ENCODE peak calls at places on chromosome 21, in eight cellular contexts. One of them, this sample, is unnamed.

GRCh38 chr21:42199488-42200463 is 19.2 kb upstream of the ABCG1 start:
- DNase-seq in DMS153: peak
- DNase-seq in dorsolateral prefrontal cortex: no peak
- DNase-seq in GM06990: no peak
- DNase-seq in NCI-H1092: no peak
- DNase-seq in IMR-90: peak
- DNase-seq in Karpas-422: peak
- DNase-seq in ELR: peak
- DNase-seq in this sample: no peak

GRCh38 chr21:14620152-14620551 is 74.0 kb upstream of the SAMSN1 start:
- DNase-seq in NCI-H1092: no peak
- DNase-seq in Karpas-422: no peak
- DNase-seq in dorsolateral prefrontal cortex: no peak
- DNase-seq in DMS153: no peak
- DNase-seq in GM06990: peak
- DNase-seq in IMR-90: no peak
- DNase-seq in ELR: no peak
- DNase-seq in this sample: no peak

GRCh38 chr21:41852929-41853320 is 26.2 kb downstream of the PRDM15 start:
- DNase-seq in dorsolateral prefrontal cortex: no peak
- DNase-seq in GM06990: no peak
- DNase-seq in ELR: no peak
- DNase-seq in IMR-90: no peak
- DNase-seq in NCI-H1092: no peak
- DNase-seq in DMS153: no peak
- DNase-seq in Karpas-422: no peak
- DNase-seq in this sample: no peak

GRCh38 chr21:38171723-38172344 is 85.0 kb upstream of the KCNJ15 start:
- DNase-seq in Karpas-422: no peak
- DNase-seq in IMR-90: peak
- DNase-seq in dorsolateral prefrontal cortex: no peak
- DNase-seq in DMS153: no peak
- DNase-seq in ELR: peak
- DNase-seq in GM06990: no peak
- DNase-seq in NCI-H1092: no peak
- DNase-seq in this sample: no peak

GRCh38 chr21:35619184-35619583 is 441.1 kb downstream of the SETD4 start:
- DNase-seq in ELR: peak
- DNase-seq in GM06990: no peak
- DNase-seq in Karpas-422: no peak
- DNase-seq in dorsolateral prefrontal cortex: no peak
- DNase-seq in NCI-H1092: no peak
- DNase-seq in IMR-90: peak
- DNase-seq in DMS153: no peak
- DNase-seq in this sample: no peak

GRCh38 chr21:45598109-45598508 is 45.4 kb upstream of the PCBP3 start:
- DNase-seq in Karpas-422: no peak
- DNase-seq in dorsolateral prefrontal cortex: no peak
- DNase-seq in NCI-H1092: no peak
- DNase-seq in DMS153: no peak
- DNase-seq in GM06990: no peak
- DNase-seq in ELR: no peak
- DNase-seq in IMR-90: no peak
- DNase-seq in this sample: no peak

GRCh38 chr21:46122241-46122671 is 24.3 kb downstream of the COL6A2 start:
- DNase-seq in Karpas-422: no peak
- DNase-seq in ELR: peak
- DNase-seq in GM06990: no peak
- DNase-seq in NCI-H1092: no peak
- DNase-seq in DMS153: no peak
- DNase-seq in dorsolateral prefrontal cortex: peak
- DNase-seq in IMR-90: peak
- DNase-seq in this sample: no peak

GRCh38 chr21:46424062-46424591 is 34.6 kb upstream of the DIP2A start:
- DNase-seq in NCI-H1092: no peak
- DNase-seq in Karpas-422: no peak
- DNase-seq in IMR-90: no peak
- DNase-seq in DMS153: no peak
- DNase-seq in ELR: no peak
- DNase-seq in GM06990: no peak
- DNase-seq in dorsolateral prefrontal cortex: no peak
- DNase-seq in this sample: no peak

GRCh38 chr21:34072145-34073031 is 990 bp upstream of the MRPS6 start:
- DNase-seq in DMS153: no peak
- DNase-seq in Karpas-422: no peak
- DNase-seq in GM06990: peak
- DNase-seq in ELR: peak
- DNase-seq in dorsolateral prefrontal cortex: no peak
- DNase-seq in NCI-H1092: no peak
- DNase-seq in IMR-90: no peak
- DNase-seq in this sample: no peak

GRCh38 chr21:33041981-33042380 is 16.2 kb downstream of the OLIG2 start:
- DNase-seq in DMS153: no peak
- DNase-seq in IMR-90: peak
- DNase-seq in Karpas-422: no peak
- DNase-seq in dorsolateral prefrontal cortex: no peak
- DNase-seq in NCI-H1092: no peak
- DNase-seq in GM06990: no peak
- DNase-seq in ELR: peak
- DNase-seq in this sample: no peak

GRCh38 chr21:34885636-34886553 is 163.2 kb downstream of the RUNX1 start:
- DNase-seq in Karpas-422: peak
- DNase-seq in DMS153: no peak
- DNase-seq in dorsolateral prefrontal cortex: no peak
- DNase-seq in NCI-H1092: no peak
- DNase-seq in IMR-90: no peak
- DNase-seq in ELR: peak
- DNase-seq in GM06990: no peak
- DNase-seq in this sample: no peak

GRCh38 chr21:45982758-45983731 is 1.5 kb downstream of the COL6A1 start:
- DNase-seq in Karpas-422: no peak
- DNase-seq in IMR-90: no peak
- DNase-seq in dorsolateral prefrontal cortex: peak
- DNase-seq in NCI-H1092: no peak
- DNase-seq in DMS153: no peak
- DNase-seq in ELR: peak
- DNase-seq in GM06990: no peak
- DNase-seq in this sample: no peak

GRCh38 chr21:31875424-31876097 is 2.7 kb downstream of the HUNK start:
- DNase-seq in dorsolateral prefrontal cortex: peak
- DNase-seq in ELR: no peak
- DNase-seq in Karpas-422: peak
- DNase-seq in DMS153: no peak
- DNase-seq in IMR-90: peak
- DNase-seq in NCI-H1092: no peak
- DNase-seq in GM06990: no peak
- DNase-seq in this sample: no peak

GRCh38 chr21:38531610-38532009 is 33.3 kb upstream of the ERG start:
- DNase-seq in ELR: no peak
- DNase-seq in DMS153: no peak
- DNase-seq in Karpas-422: no peak
- DNase-seq in GM06990: no peak
- DNase-seq in NCI-H1092: no peak
- DNase-seq in IMR-90: no peak
- DNase-seq in dorsolateral prefrontal cortex: no peak
- DNase-seq in this sample: no peak

GRCh38 chr21:28669978-28670377 is 322.7 kb downstream of the LTN1 start:
- DNase-seq in IMR-90: no peak
- DNase-seq in NCI-H1092: no peak
- DNase-seq in GM06990: no peak
- DNase-seq in dorsolateral prefrontal cortex: no peak
- DNase-seq in DMS153: no peak
- DNase-seq in Karpas-422: no peak
- DNase-seq in ELR: no peak
- DNase-seq in this sample: no peak

GRCh38 chr21:29166333-29166732 is 35.9 kb downstream of the MAP3K7CL start:
- DNase-seq in NCI-H1092: no peak
- DNase-seq in DMS153: no peak
- DNase-seq in dorsolateral prefrontal cortex: no peak
- DNase-seq in ELR: no peak
- DNase-seq in Karpas-422: no peak
- DNase-seq in GM06990: no peak
- DNase-seq in IMR-90: no peak
- DNase-seq in this sample: no peak

GRCh38 chr21:15309721-15310120 is 244.9 kb upstream of the NRIP1 start:
- DNase-seq in IMR-90: no peak
- DNase-seq in ELR: no peak
- DNase-seq in dorsolateral prefrontal cortex: no peak
- DNase-seq in DMS153: no peak
- DNase-seq in NCI-H1092: no peak
- DNase-seq in GM06990: no peak
- DNase-seq in Karpas-422: no peak
- DNase-seq in this sample: no peak

GRCh38 chr21:19340954-19341353 is 937.4 kb upstream of the TMPRSS15 start:
- DNase-seq in Karpas-422: no peak
- DNase-seq in NCI-H1092: no peak
- DNase-seq in DMS153: no peak
- DNase-seq in IMR-90: no peak
- DNase-seq in GM06990: no peak
- DNase-seq in ELR: no peak
- DNase-seq in dorsolateral prefrontal cortex: no peak
- DNase-seq in this sample: no peak

GRCh38 chr21:17612023-17612564 is 607 bp downstream of the BTG3 start:
- DNase-seq in IMR-90: peak
- DNase-seq in NCI-H1092: no peak
- DNase-seq in GM06990: peak
- DNase-seq in ELR: peak
- DNase-seq in dorsolateral prefrontal cortex: peak
- DNase-seq in Karpas-422: peak
- DNase-seq in DMS153: no peak
- DNase-seq in this sample: no peak

GRCh38 chr21:23020969-23021368 is 2022.8 kb downstream of the NCAM2 start:
- DNase-seq in DMS153: no peak
- DNase-seq in GM06990: no peak
- DNase-seq in Karpas-422: no peak
- DNase-seq in NCI-H1092: no peak
- DNase-seq in IMR-90: no peak
- DNase-seq in ELR: no peak
- DNase-seq in dorsolateral prefrontal cortex: no peak
- DNase-seq in this sample: no peak

GRCh38 chr21:46079357-46080170 is 18.3 kb upstream of the COL6A2 start:
- DNase-seq in NCI-H1092: no peak
- DNase-seq in Karpas-422: no peak
- DNase-seq in ELR: peak
- DNase-seq in dorsolateral prefrontal cortex: no peak
- DNase-seq in GM06990: no peak
- DNase-seq in DMS153: no peak
- DNase-seq in IMR-90: peak
- DNase-seq in this sample: no peak